ENCODE peak calls at places on chromosome 5, in nine cellular contexts. P is C1 segment of cervical spinal cord; K is ureter; S is cardiac muscle cell; T is central memory CD4-positive, alpha-beta T cell; R is fibroblast of lung; Z is occipital lobe; Q is heart right ventricle; L is foreskin fibroblast. G is an unnamed sample.

GRCh38 chr5:92092239-92092638 is 709.1 kb upstream of the ARRDC3 start:
- DNase-seq in P (no peak), K (no peak), S (no peak), T (no peak), R (no peak), Z (no peak), Q (no peak), L (no peak), G (no peak)

GRCh38 chr5:138595396-138595795 is 20.2 kb upstream of the HSPA9 start:
- DNase-seq in P (no peak), K (no peak), S (peak), T (no peak), R (no peak), Z (no peak), Q (no peak), L (no peak), G (no peak)

GRCh38 chr5:40962207-40962955 is 53.1 kb downstream of the C7 start:
- DNase-seq in P (no peak), K (no peak), S (no peak), T (no peak), R (no peak), Z (no peak), Q (no peak), L (no peak), G (no peak)

GRCh38 chr5:179869101-179869500 is 10.5 kb upstream of the MRNIP start:
- DNase-seq in P (no peak), K (no peak), S (peak), T (no peak), R (no peak), Z (no peak), Q (no peak), L (no peak), G (no peak)

GRCh38 chr5:84433461-84433860 is 48.8 kb upstream of the EDIL3 start:
- DNase-seq in P (no peak), K (no peak), S (no peak), T (no peak), R (peak), Z (no peak), Q (no peak), L (no peak), G (no peak)

GRCh38 chr5:119411291-119411934 is 40.9 kb upstream of the HSD17B4 start:
- DNase-seq in P (no peak), K (no peak), S (no peak), T (no peak), R (no peak), Z (no peak), Q (no peak), L (peak), G (no peak)

GRCh38 chr5:67620386-67621039 is 423.9 kb upstream of the CD180 start:
- DNase-seq in P (no peak), K (no peak), S (no peak), T (no peak), R (no peak), Z (no peak), Q (no peak), L (no peak), G (no peak)

GRCh38 chr5:174190073-174190675 is 144.7 kb downstream of the NSG2 start:
- DNase-seq in P (no peak), K (no peak), S (no peak), T (no peak), R (no peak), Z (no peak), Q (no peak), L (no peak), G (no peak)

GRCh38 chr5:149747833-149748366 is 17.8 kb downstream of the PPARGC1B start:
- DNase-seq in P (no peak), K (no peak), S (no peak), T (no peak), R (no peak), Z (no peak), Q (no peak), L (no peak), G (no peak)

GRCh38 chr5:61397238-61397637 is 65.2 kb downstream of the ZSWIM6 start:
- DNase-seq in P (no peak), K (no peak), S (no peak), T (no peak), R (no peak), Z (no peak), Q (no peak), L (no peak), G (no peak)

GRCh38 chr5:74040811-74041491 is 415.0 kb downstream of the ARHGEF28 start:
- DNase-seq in P (no peak), K (no peak), S (no peak), T (no peak), R (no peak), Z (no peak), Q (no peak), L (no peak), G (no peak)

GRCh38 chr5:177462021-177462670 is 11.3 kb downstream of the DBN1 start:
- DNase-seq in P (no peak), K (no peak), S (no peak), T (no peak), R (no peak), Z (no peak), Q (peak), L (no peak), G (no peak)

G was measured in H9.